ENCODE peak calls at places on chromosomes 5 and 9, in six cellular contexts. D is HCT116, B is endothelial cell of umbilical vein, E is GM12878, A is GM23338, W is H1. Z is an unnamed sample.

GRCh38 chr5:126680215-126680817 is 79.6 kb downstream of the PHAX start:
- DNase-seq in D (no peak), A (peak), E (peak), W (no peak), B (no peak), Z (peak)

GRCh38 chr9:128091144-128091543 is 23.1 kb downstream of the SLC25A25 start:
- DNase-seq in E (no peak), D (no peak), B (peak), A (peak), W (peak), Z (no peak)

GRCh38 chr5:132456553-132457361 is 33.8 kb downstream of the IRF1 start:
- DNase-seq in A (no peak), W (no peak), D (no peak), E (peak), B (peak), Z (no peak)

GRCh38 chr5:11452854-11453253 is 451.4 kb downstream of the CTNND2 start:
- DNase-seq in D (no peak), B (no peak), E (no peak), W (no peak), A (no peak), Z (no peak)

GRCh38 chr5:42454216-42454995 is 31.2 kb downstream of the GHR start:
- DNase-seq in W (no peak), B (no peak), E (no peak), A (no peak), D (no peak), Z (no peak)

GRCh38 chr9:71504636-71505035 is 263.7 kb downstream of the CEMIP2 start:
- DNase-seq in D (no peak), E (no peak), B (no peak), A (no peak), W (no peak), Z (no peak)

GRCh38 chr5:112548246-112548982 is 129.3 kb upstream of the EPB41L4A start:
- DNase-seq in D (no peak), W (no peak), B (peak), E (no peak), A (no peak), Z (no peak)

GRCh38 chr9:4131946-4132345 is 167.9 kb downstream of the GLIS3 start:
- DNase-seq in D (no peak), A (no peak), E (no peak), B (no peak), W (no peak), Z (no peak)

GRCh38 chr9:114678847-114679246 is 3.1 kb downstream of the TEX48 start:
- DNase-seq in W (no peak), D (no peak), E (no peak), B (peak), A (no peak), Z (no peak)

GRCh38 chr9:2560175-2560574 is 61.4 kb upstream of the VLDLR start:
- DNase-seq in W (no peak), E (no peak), D (no peak), B (no peak), A (no peak), Z (no peak)

GRCh38 chr9:137785704-137786161 is 91.8 kb upstream of the CACNA1B start:
- DNase-seq in A (peak), W (no peak), E (no peak), D (no peak), B (no peak), Z (no peak)

GRCh38 chr9:135605238-135605781 is 34.0 kb downstream of the GLT6D1 start:
- DNase-seq in A (no peak), W (no peak), D (no peak), E (no peak), B (no peak), Z (no peak)

GRCh38 chr5:129244478-129244877 is 149.9 kb downstream of the ISOC1 start:
- DNase-seq in B (peak), D (no peak), E (no peak), W (no peak), A (no peak), Z (no peak)

GRCh38 chr5:553874-554273 is 29.6 kb upstream of the SLC9A3 start:
- DNase-seq in E (no peak), W (no peak), B (no peak), D (peak), A (peak), Z (no peak)

GRCh38 chr5:166551384-166551783 is 1740.1 kb upstream of the WWC1 start:
- DNase-seq in D (no peak), W (no peak), E (no peak), B (no peak), A (no peak), Z (no peak)

GRCh38 chr9:2150338-2150737 is 135.2 kb downstream of the SMARCA2 start:
- DNase-seq in B (no peak), E (no peak), D (no peak), A (no peak), W (no peak), Z (no peak)

GRCh38 chr5:133497608-133498348 is 114.6 kb downstream of the FSTL4 start:
- DNase-seq in W (peak), D (no peak), B (no peak), E (no peak), A (no peak), Z (no peak)

GRCh38 chr9:130860458-130861316 is 25.6 kb downstream of the ABL1 start:
- DNase-seq in W (no peak), E (no peak), D (peak), B (peak), A (peak), Z (no peak)

GRCh38 chr5:11946317-11946716 is 42.1 kb upstream of the CTNND2 start:
- DNase-seq in A (no peak), D (no peak), E (no peak), W (no peak), B (no peak), Z (no peak)

GRCh38 chr5:64947031-64947430 is 178.3 kb downstream of the CWC27 start:
- DNase-seq in W (no peak), D (no peak), A (no peak), B (peak), E (no peak), Z (no peak)

GRCh38 chr5:167639761-167640160 is 651.7 kb upstream of the WWC1 start:
- DNase-seq in D (no peak), B (no peak), E (no peak), A (no peak), W (no peak), Z (no peak)

GRCh38 chr5:36436306-36436705 is 134.6 kb upstream of the RANBP3L start:
- DNase-seq in D (no peak), E (no peak), A (no peak), W (no peak), B (no peak), Z (no peak)

GRCh38 chr5:180647941-180648500 is 1.4 kb downstream of the FLT4 start:
- DNase-seq in E (no peak), A (no peak), B (no peak), D (no peak), W (peak), Z (no peak)

GRCh38 chr5:180647465-180647864 is 1.9 kb downstream of the FLT4 start:
- DNase-seq in B (no peak), A (no peak), D (no peak), W (peak), E (no peak), Z (no peak)

GRCh38 chr5:180646963-180647305 is 2.5 kb downstream of the FLT4 start:
- DNase-seq in B (no peak), A (no peak), D (no peak), E (no peak), W (no peak), Z (no peak)

GRCh38 chr5:180648658-180649296 is 623 bp downstream of the FLT4 start:
- DNase-seq in D (no peak), B (no peak), E (no peak), W (peak), A (peak), Z (no peak)

DNA sequence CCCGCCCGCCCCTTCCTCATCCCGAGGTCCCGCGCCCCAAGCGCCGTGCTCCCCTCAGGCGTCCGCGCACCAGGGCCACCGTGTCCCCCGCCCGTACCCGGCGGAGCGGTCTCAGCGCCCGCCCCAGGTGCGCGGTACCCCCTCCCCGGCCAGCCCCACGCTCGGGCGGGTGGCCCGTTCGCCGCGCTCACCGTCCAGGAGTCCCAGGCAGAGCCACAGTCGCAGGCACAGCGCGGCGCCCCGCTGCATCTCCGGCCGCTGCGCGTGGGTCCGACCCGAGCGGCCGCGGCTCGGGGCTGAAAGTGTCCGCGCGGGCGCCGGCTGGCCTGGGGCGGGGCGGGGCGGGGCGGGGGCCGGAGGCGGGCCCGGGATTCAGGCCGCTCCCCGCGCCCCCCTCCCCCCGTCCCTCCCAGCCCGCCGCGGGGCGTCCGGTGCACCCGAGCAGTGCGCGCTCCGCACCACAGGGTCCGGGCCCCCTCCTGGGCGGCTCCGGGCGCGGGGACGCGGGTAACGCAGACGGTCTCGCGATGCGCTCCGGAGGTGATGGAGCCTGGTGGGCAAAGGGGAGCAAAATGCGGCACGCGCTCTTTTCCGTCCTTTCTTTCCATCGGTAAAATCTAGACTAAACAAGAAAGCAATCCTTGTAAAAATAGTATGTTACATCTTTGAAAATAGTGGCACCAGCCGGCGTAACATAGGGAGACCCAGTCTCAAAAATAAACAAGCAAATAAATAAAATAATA is at the start of gene FLT4:
- DNase-seq in B (no peak), W (peak), D (no peak), A (peak), E (no peak), Z (no peak)
- TF ChIP-seq EZH2 in B (peak), W (no peak), D (no peak), A (peak), E (no peak), Z (peak)

DNA sequence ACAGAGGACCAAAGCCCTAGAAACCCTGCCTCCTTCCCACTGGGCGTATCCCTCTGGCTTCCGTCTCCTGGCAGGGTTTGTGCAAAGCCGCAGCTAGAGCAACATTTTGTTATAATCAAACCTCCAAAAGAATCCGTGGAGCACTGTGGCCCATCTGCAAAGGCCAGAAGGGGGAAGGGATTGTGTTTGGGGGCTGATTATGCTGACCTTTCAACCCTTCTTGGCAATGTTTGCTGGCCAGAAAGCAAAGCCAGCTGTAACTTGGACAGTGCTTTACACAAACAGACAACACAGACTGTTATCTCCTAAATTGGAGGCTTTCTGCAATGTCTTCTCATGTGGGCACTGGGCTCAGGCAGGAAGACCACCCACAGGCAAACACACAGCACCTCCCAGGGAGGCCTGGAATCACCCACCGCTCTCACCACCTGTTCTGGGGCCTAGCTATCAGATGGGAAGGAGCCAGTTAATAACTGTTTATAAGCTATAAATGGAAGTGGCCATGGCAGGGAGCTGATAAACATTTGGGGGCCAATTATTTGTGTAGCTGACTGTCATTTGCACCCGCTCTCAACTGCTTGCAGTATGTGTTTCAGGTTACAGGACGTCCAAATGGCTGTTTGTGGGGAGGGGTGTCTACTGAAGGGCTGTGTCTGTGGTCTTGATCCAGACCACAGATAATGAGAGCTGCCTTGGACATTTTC is 121.6 kb upstream of the ERCC6L2 start:
- DNase-seq in W (no peak), E (no peak), D (no peak), B (peak), A (peak), Z (no peak)
- TF ChIP-seq POLR2AphosphoS5 in W (no peak), E (no peak), D (no peak), B (no peak), A (no peak), Z (no peak)

GRCh38 chr9:106928350-106928749 is 65.4 kb downstream of the ZNF462 start:
- DNase-seq in D (no peak), A (no peak), W (no peak), B (no peak), E (no peak), Z (no peak)

GRCh38 chr9:106921989-106922388 is 59.0 kb downstream of the ZNF462 start:
- DNase-seq in D (no peak), B (no peak), E (no peak), A (no peak), W (no peak), Z (no peak)

GRCh38 chr9:106921341-106921899 is 58.5 kb downstream of the ZNF462 start:
- DNase-seq in A (peak), D (peak), W (no peak), B (peak), E (no peak), Z (no peak)

GRCh38 chr9:106927916-106928315 is 65.0 kb downstream of the ZNF462 start:
- DNase-seq in D (no peak), B (no peak), E (no peak), W (no peak), A (no peak), Z (no peak)

DNA sequence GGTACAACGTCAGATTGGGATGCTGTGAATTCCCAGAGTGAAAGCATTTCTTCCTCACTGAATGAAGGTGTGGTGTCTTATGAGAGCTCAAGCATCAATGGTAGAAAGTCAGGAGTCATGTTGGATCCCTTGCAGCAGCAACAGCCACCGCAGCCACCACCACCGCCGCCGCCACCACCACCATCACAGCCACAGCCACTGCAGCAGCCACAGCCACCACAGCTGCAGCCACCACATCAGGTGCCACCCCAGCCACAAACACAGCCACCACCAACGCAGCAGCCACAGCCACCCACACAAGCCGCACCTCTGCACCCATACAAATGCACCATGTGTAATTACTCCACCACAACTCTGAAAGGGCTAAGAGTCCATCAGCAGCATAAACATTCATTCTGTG is 62.4 kb downstream of the ZNF462 start:
- DNase-seq in D (no peak), B (no peak), A (no peak), W (no peak), E (no peak), Z (no peak)
- TF ChIP-seq EZH2 in D (no peak), B (no peak), A (no peak), W (no peak), E (no peak), Z (no peak)

GRCh38 chr9:117191504-117192375 is 223.1 kb downstream of the ASTN2 start:
- DNase-seq in A (no peak), E (no peak), B (no peak), D (no peak), W (no peak), Z (no peak)
- TF ChIP-seq POLR2AphosphoS5 in A (no peak), E (no peak), B (no peak), D (no peak), W (no peak), Z (no peak)

GRCh38 chr5:148653271-148653839 is 972 bp downstream of the HTR4 start:
- DNase-seq in E (no peak), W (no peak), D (no peak), A (peak), B (no peak), Z (no peak)

GRCh38 chr5:148659641-148660345 is 5.5 kb upstream of the HTR4 start:
- DNase-seq in A (no peak), B (no peak), W (no peak), D (no peak), E (no peak), Z (no peak)

GRCh38 chr5:148651528-148651927 is 2.8 kb downstream of the HTR4 start:
- DNase-seq in W (no peak), E (no peak), D (no peak), A (no peak), B (no peak), Z (no peak)

DNA sequence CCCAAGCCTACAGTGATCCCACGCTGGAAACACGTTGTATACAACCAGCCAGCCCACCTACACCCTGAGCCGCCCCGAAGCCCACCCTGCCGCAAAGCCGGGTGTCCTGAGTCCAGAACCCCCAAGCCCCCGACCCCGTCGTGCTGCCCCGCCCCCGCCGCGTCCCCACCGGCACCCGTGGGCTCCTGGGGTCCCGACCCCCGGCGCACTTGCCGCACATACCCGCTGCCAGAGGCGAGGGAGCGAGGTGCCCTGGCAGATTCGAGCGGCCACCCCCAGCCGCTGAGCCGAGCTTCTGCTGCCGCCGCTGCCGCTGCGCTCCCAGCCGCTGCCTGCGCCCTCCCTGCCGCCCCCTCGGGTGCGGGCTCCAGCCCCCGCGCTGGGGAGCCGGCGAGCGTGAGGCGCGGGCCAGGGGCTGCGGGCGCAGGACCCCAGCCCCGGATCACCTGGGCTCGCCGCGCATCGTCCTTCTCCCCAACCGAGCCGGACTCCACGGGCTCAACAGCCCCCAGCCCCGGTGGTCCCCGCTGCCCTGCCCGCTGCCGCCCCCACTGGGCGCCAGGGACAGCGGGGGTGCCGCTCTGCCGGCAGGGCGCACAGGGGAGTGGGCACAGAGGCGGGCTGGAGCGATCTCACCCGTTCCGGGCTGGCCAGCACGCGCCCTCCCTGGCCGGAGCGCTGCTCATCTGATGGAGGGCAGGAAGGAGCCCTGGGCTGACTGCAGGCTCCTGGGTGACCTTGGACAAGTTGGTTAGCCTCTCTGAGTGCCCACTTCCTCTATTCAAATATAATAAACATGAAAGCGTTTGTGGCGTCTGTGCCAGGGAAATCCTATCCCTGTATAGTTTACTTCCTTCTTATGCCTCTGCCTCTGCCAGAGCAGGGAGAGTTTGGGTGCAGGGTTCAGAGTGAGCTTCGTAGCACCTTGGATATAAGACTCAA is at the start of gene HTR4:
- DNase-seq in W (peak), B (no peak), E (no peak), D (no peak), A (peak), Z (no peak)
- TF ChIP-seq EZH2 in W (peak), B (peak), E (no peak), D (no peak), A (no peak), Z (no peak)

Z was measured in SK-N-MC.